ENCODE peak calls at places on chromosomes 6 and 20, in five cellular contexts. T, Q, Y, S and D are unnamed samples.

GRCh38 chr6:33407132-33407718 is 3.6 kb upstream of the PHF1 start:
- DNase-seq in Y (peak), S (peak), Q (peak), T (peak), D (peak)

GRCh38 chr6:121837545-121838229 is 402.2 kb downstream of the GJA1 start:
- DNase-seq in T (no peak), Q (peak), Y (no peak), S (no peak), D (no peak)

GRCh38 chr6:126957721-126958120 is 160.8 kb upstream of the RSPO3 start:
- DNase-seq in Q (no peak), T (no peak), S (no peak), Y (no peak), D (no peak)

GRCh38 chr6:56199956-56200355 is 47.4 kb downstream of the COL21A1 start:
- DNase-seq in T (no peak), Q (peak), S (peak), Y (no peak), D (no peak)

GRCh38 chr6:12012231-12012565 is at the start of gene HIVEP1:
- DNase-seq in Q (peak), Y (no peak), S (no peak), T (no peak), D (peak)

GRCh38 chr6:50724381-50725124 is 11.2 kb downstream of the TFAP2D start:
- DNase-seq in T (no peak), Y (no peak), S (no peak), Q (no peak), D (no peak)

GRCh38 chr6:166623318-166623717 is 3.7 kb downstream of the RPS6KA2 start:
- DNase-seq in Y (no peak), Q (no peak), S (peak), T (no peak), D (no peak)

GRCh38 chr6:37566209-37566859 is 66.6 kb upstream of the CCDC167 start:
- DNase-seq in Q (peak), Y (no peak), T (peak), S (peak), D (peak)

GRCh38 chr20:13017235-13017634 is 8.5 kb downstream of the SPTLC3 start:
- DNase-seq in S (no peak), T (no peak), Y (no peak), Q (no peak), D (peak)